ENCODE peak calls at places on chromosome 16, in five cellular contexts. U is posterior cingulate gyrus, R is COR-L47, M is substantia nigra, W is EH. B is an unnamed sample.
A peak's percentile ranks its signal among the peaks of the same experiment; 100 is the strongest.

GRCh38 chr16:5790512-5790911 is 692.9 kb upstream of the EEF2KMT start:
- DNase-seq in W (no peak), R (no peak), M (no peak), U (no peak), B (no peak)

GRCh38 chr16:67881557-67882220 is 3.0 kb upstream of the NRN1L start:
- DNase-seq in U (peak; percentile 27), R (no peak), M (no peak), W (no peak), B (no peak)

GRCh38 chr16:89037261-89038152 is 56.1 kb upstream of the ACSF3 start:
- DNase-seq in W (peak; percentile 42), U (no peak), R (no peak), M (no peak), B (no peak)

GRCh38 chr16:78127130-78127529 is 27.7 kb downstream of the WWOX start:
- DNase-seq in W (peak; percentile 64), R (no peak), M (no peak), U (no peak), B (no peak)

GRCh38 chr16:275041-275621 is 613 bp downstream of the RGS11 start:
- DNase-seq in U (no peak), W (no peak), R (no peak), M (no peak), B (no peak)

GRCh38 chr16:28556914-28557320 is 3.2 kb downstream of the SGF29 start:
- DNase-seq in W (no peak), M (no peak), R (no peak), U (no peak), B (no peak)

GRCh38 chr16:86660623-86661022 is 82.3 kb downstream of the FOXL1 start:
- DNase-seq in M (no peak), U (no peak), R (no peak), W (no peak), B (no peak)

GRCh38 chr16:82874251-82874650 is 247.5 kb downstream of the CDH13 start:
- DNase-seq in M (no peak), R (no peak), U (no peak), W (peak; percentile 20), B (no peak)

GRCh38 chr16:15610369-15610871 is 32.5 kb downstream of the MARF1 start:
- DNase-seq in M (no peak), W (peak; percentile 34), U (no peak), R (no peak), B (no peak)

GRCh38 chr16:84568066-84568465 is 49.8 kb downstream of the COTL1 start:
- DNase-seq in U (no peak), M (no peak), W (no peak), R (no peak), B (no peak)

GRCh38 chr16:16143038-16143763 is 80.1 kb downstream of the ABCC6 start:
- DNase-seq in U (no peak), R (no peak), W (peak; percentile 14), M (no peak), B (no peak)

GRCh38 chr16:78437352-78437968 is 338.0 kb downstream of the WWOX start:
- DNase-seq in M (no peak), U (peak; percentile 12), W (no peak), R (peak; percentile 27), B (no peak)

GRCh38 chr16:27538508-27538907 is 11.2 kb downstream of the GTF3C1 start:
- DNase-seq in W (no peak), M (no peak), U (no peak), R (no peak), B (no peak)

GRCh38 chr16:87241135-87241771 is 75.9 kb downstream of the C16orf95 start:
- DNase-seq in M (no peak), W (no peak), R (no peak), U (no peak), B (no peak)

GRCh38 chr16:21654881-21655280 is 2.5 kb upstream of the IGSF6 start:
- DNase-seq in W (no peak), M (no peak), U (no peak), R (no peak), B (no peak)

GRCh38 chr16:57188711-57189002 is 2.5 kb downstream of the RSPRY1 start:
- DNase-seq in W (no peak), U (no peak), R (no peak), M (no peak), B (no peak)

GRCh38 chr16:19344224-19344801 is 58.8 kb downstream of the CLEC19A start:
- DNase-seq in U (no peak), R (no peak), M (no peak), W (no peak), B (no peak)

GRCh38 chr16:11964761-11965539 is at the start of gene TNFRSF17:
- DNase-seq in U (no peak), M (no peak), W (peak; percentile 35), R (no peak), B (no peak)

GRCh38 chr16:74099530-74099929 is 197.1 kb upstream of the PSMD7 start:
- DNase-seq in M (no peak), R (no peak), U (no peak), W (no peak), B (no peak)

GRCh38 chr16:69930117-69930776 is 20.9 kb upstream of the CLEC18A start:
- DNase-seq in M (no peak), U (peak; percentile 33), W (peak; percentile 75), R (peak; percentile 28), B (no peak)

GRCh38 chr16:11361751-11362742 is 16.8 kb downstream of the RMI2 start:
- DNase-seq in U (no peak), M (no peak), R (no peak), W (peak; percentile 50), B (no peak)

GRCh38 chr16:81195907-81196534 is 42.5 kb upstream of the BCO1 start:
- DNase-seq in R (no peak), U (no peak), M (no peak), W (no peak), B (no peak)

GRCh38 chr16:83561876-83562275 is 245.9 kb upstream of the HSBP1 start:
- DNase-seq in U (no peak), M (no peak), W (peak; percentile 54), R (no peak), B (no peak)

GRCh38 chr16:22381392-22381791 is 7.0 kb upstream of the CDR2 start:
- DNase-seq in W (no peak), U (no peak), R (no peak), M (no peak), B (no peak)

GRCh38 chr16:87742781-87743490 is 22.9 kb downstream of the KLHDC4 start:
- DNase-seq in W (no peak), R (no peak), M (no peak), U (no peak), B (no peak)

GRCh38 chr16:66682271-66682670 is 14.3 kb downstream of the CMTM4 start:
- DNase-seq in M (no peak), U (no peak), W (peak; percentile 66), R (no peak), B (no peak)

GRCh38 chr16:3121843-3122467 is 9.6 kb downstream of the ZNF205 start:
- DNase-seq in M (no peak), W (no peak), U (peak; percentile 36), R (peak; percentile 41), B (no peak)

GRCh38 chr16:89606006-89606405 is 7.4 kb upstream of the DPEP1 start:
- DNase-seq in M (no peak), W (no peak), R (no peak), U (no peak), B (no peak)

GRCh38 chr16:57810197-57811024 is 8.1 kb upstream of the KIFC3 start:
- DNase-seq in U (no peak), W (peak; percentile 86), M (no peak), R (peak; percentile 66), B (peak; percentile 56)

GRCh38 chr16:88503374-88503770 is 50.3 kb downstream of the ZFPM1 start:
- DNase-seq in R (no peak), U (no peak), M (no peak), W (peak; percentile 8), B (no peak)

GRCh38 chr16:53507464-53508180 is 4.6 kb upstream of the AKTIP start:
- DNase-seq in R (no peak), W (no peak), U (no peak), M (no peak), B (no peak)

GRCh38 chr16:23953476-23953875 is 117.7 kb downstream of the PRKCB start:
- DNase-seq in W (no peak), U (no peak), M (no peak), R (no peak), B (no peak)

GRCh38 chr16:27475561-27475960 is 73.6 kb downstream of the IL21R start:
- DNase-seq in U (no peak), W (peak; percentile 96), M (no peak), R (no peak), B (no peak)

GRCh38 chr16:4064950-4065352 is 51.3 kb downstream of the ADCY9 start:
- DNase-seq in W (no peak), U (no peak), R (no peak), M (no peak), B (no peak)

GRCh38 chr16:4345439-4346204 is 5.5 kb downstream of the PAM16 start:
- DNase-seq in U (no peak), W (no peak), R (no peak), M (no peak), B (no peak)